ENCODE peak calls at places on chromosomes 1 and 21, in four cellular contexts. G is HEK293T, J is NT2/D1, Z is Caco-2. K is an unnamed sample.

GRCh38 chr21:23853796-23854379 is 1753.4 kb downstream of the MRPL39 start:
- DNase-seq in Z (no peak), J (peak; percentile 30), G (peak; percentile 23), K (no peak)

GRCh38 chr21:16569679-16570078 is 839.9 kb downstream of the USP25 start:
- DNase-seq in G (no peak), J (no peak), Z (no peak), K (no peak)

GRCh38 chr1:14435368-14436023 is 163.0 kb upstream of the KAZN start:
- DNase-seq in J (no peak), Z (no peak), G (peak; percentile 42), K (no peak)

GRCh38 chr1:109277434-109278204 is 5.3 kb downstream of the PSRC1 start:
- DNase-seq in Z (peak; percentile 84), G (peak; percentile 90), J (peak; percentile 57), K (peak; percentile 66)

GRCh38 chr1:112974646-112975045 is 18.6 kb upstream of the SLC16A1 start:
- DNase-seq in Z (no peak), J (no peak), G (no peak), K (no peak)

GRCh38 chr1:12314328-12314903 is 84.6 kb downstream of the VPS13D start:
- DNase-seq in G (no peak), J (no peak), Z (no peak), K (no peak)

GRCh38 chr1:198088360-198089071 is 68.3 kb upstream of the NEK7 start:
- DNase-seq in G (peak; percentile 37), Z (no peak), J (peak; percentile 16), K (no peak)

GRCh38 chr1:67371681-67372080 is 58.5 kb downstream of the SERBP1 start:
- DNase-seq in Z (no peak), J (no peak), G (no peak), K (no peak)

K was measured in tibial nerve.